ENCODE peak calls at places on chromosomes 2 and 18, in eight cellular contexts. One of them, this sample, is unnamed.

GRCh38 chr2:151808258-151809072 is 19.8 kb downstream of the ARL5A start:
- DNase-seq in HCT116: no peak
- DNase-seq in T follicular helper cell: no peak
- DNase-seq in T-helper 9 cell: no peak
- DNase-seq in psoas muscle: no peak
- DNase-seq in head of caudate nucleus: no peak
- DNase-seq in NCI-H748 treated with DMSO at 0.1 percent for 48 hours: no peak
- DNase-seq in nucleus accumbens: no peak
- DNase-seq in this sample: no peak

GRCh38 chr2:215565897-215566296 is 130.0 kb upstream of the FN1 start:
- DNase-seq in HCT116: no peak
- DNase-seq in T follicular helper cell: no peak
- DNase-seq in T-helper 9 cell: no peak
- DNase-seq in psoas muscle: no peak
- DNase-seq in head of caudate nucleus: no peak
- DNase-seq in NCI-H748 treated with DMSO at 0.1 percent for 48 hours: no peak
- DNase-seq in nucleus accumbens: no peak
- DNase-seq in this sample: no peak

GRCh38 chr18:45402485-45403056 is 212.7 kb upstream of the SLC14A2 start:
- DNase-seq in HCT116: no peak
- DNase-seq in T follicular helper cell: no peak
- DNase-seq in T-helper 9 cell: no peak
- DNase-seq in psoas muscle: no peak
- DNase-seq in head of caudate nucleus: no peak
- DNase-seq in NCI-H748 treated with DMSO at 0.1 percent for 48 hours: no peak
- DNase-seq in nucleus accumbens: no peak
- DNase-seq in this sample: no peak

GRCh38 chr2:226080323-226080722 is 680.8 kb downstream of the NYAP2 start:
- DNase-seq in HCT116: no peak
- DNase-seq in T follicular helper cell: no peak
- DNase-seq in T-helper 9 cell: no peak
- DNase-seq in psoas muscle: no peak
- DNase-seq in head of caudate nucleus: no peak
- DNase-seq in NCI-H748 treated with DMSO at 0.1 percent for 48 hours: no peak
- DNase-seq in nucleus accumbens: no peak
- DNase-seq in this sample: no peak

GRCh38 chr2:3253913-3254437 is 123.6 kb downstream of the EIPR1 start:
- DNase-seq in HCT116: no peak
- DNase-seq in T follicular helper cell: no peak
- DNase-seq in T-helper 9 cell: no peak
- DNase-seq in psoas muscle: no peak
- DNase-seq in head of caudate nucleus: no peak
- DNase-seq in NCI-H748 treated with DMSO at 0.1 percent for 48 hours: no peak
- DNase-seq in nucleus accumbens: no peak
- DNase-seq in this sample: no peak

GRCh38 chr18:35582310-35582682 is 756 bp downstream of the GALNT1 start:
- DNase-seq in HCT116: no peak
- DNase-seq in T follicular helper cell: no peak
- DNase-seq in T-helper 9 cell: no peak
- DNase-seq in psoas muscle: no peak
- DNase-seq in head of caudate nucleus: no peak
- DNase-seq in NCI-H748 treated with DMSO at 0.1 percent for 48 hours: no peak
- DNase-seq in nucleus accumbens: no peak
- DNase-seq in this sample: no peak

GRCh38 chr2:41912766-41913165 is 135.1 kb upstream of the PKDCC start:
- DNase-seq in HCT116: no peak
- DNase-seq in T follicular helper cell: no peak
- DNase-seq in T-helper 9 cell: no peak
- DNase-seq in psoas muscle: no peak
- DNase-seq in head of caudate nucleus: no peak
- DNase-seq in NCI-H748 treated with DMSO at 0.1 percent for 48 hours: no peak
- DNase-seq in nucleus accumbens: no peak
- DNase-seq in this sample: no peak

GRCh38 chr18:75087119-75088020 is 121.6 kb downstream of the PTGR3 start:
- DNase-seq in HCT116: no peak
- DNase-seq in T follicular helper cell: no peak
- DNase-seq in T-helper 9 cell: no peak
- DNase-seq in psoas muscle: no peak
- DNase-seq in head of caudate nucleus: no peak
- DNase-seq in NCI-H748 treated with DMSO at 0.1 percent for 48 hours: no peak
- DNase-seq in nucleus accumbens: no peak
- DNase-seq in this sample: no peak

GRCh38 chr2:30029804-30030203 is 108.4 kb upstream of the ALK start:
- DNase-seq in HCT116: no peak
- DNase-seq in T follicular helper cell: no peak
- DNase-seq in T-helper 9 cell: no peak
- DNase-seq in psoas muscle: no peak
- DNase-seq in head of caudate nucleus: no peak
- DNase-seq in NCI-H748 treated with DMSO at 0.1 percent for 48 hours: no peak
- DNase-seq in nucleus accumbens: no peak
- DNase-seq in this sample: no peak

GRCh38 chr2:226137201-226137811 is 662.3 kb downstream of the IRS1 start:
- DNase-seq in HCT116: no peak
- DNase-seq in T follicular helper cell: no peak
- DNase-seq in T-helper 9 cell: no peak
- DNase-seq in psoas muscle: no peak
- DNase-seq in head of caudate nucleus: no peak
- DNase-seq in NCI-H748 treated with DMSO at 0.1 percent for 48 hours: no peak
- DNase-seq in nucleus accumbens: no peak
- DNase-seq in this sample: no peak

GRCh38 chr18:55416791-55417190 is 171.2 kb downstream of the TCF4 start:
- DNase-seq in HCT116: no peak
- DNase-seq in T follicular helper cell: no peak
- DNase-seq in T-helper 9 cell: no peak
- DNase-seq in psoas muscle: no peak
- DNase-seq in head of caudate nucleus: no peak
- DNase-seq in NCI-H748 treated with DMSO at 0.1 percent for 48 hours: no peak
- DNase-seq in nucleus accumbens: no peak
- DNase-seq in this sample: no peak

GRCh38 chr18:63515279-63515678 is 26.9 kb upstream of the SERPINB12 start:
- DNase-seq in HCT116: no peak
- DNase-seq in T follicular helper cell: no peak
- DNase-seq in T-helper 9 cell: no peak
- DNase-seq in psoas muscle: no peak
- DNase-seq in head of caudate nucleus: no peak
- DNase-seq in NCI-H748 treated with DMSO at 0.1 percent for 48 hours: no peak
- DNase-seq in nucleus accumbens: no peak
- DNase-seq in this sample: no peak

GRCh38 chr2:118120001-118120400 is 31.7 kb downstream of the INSIG2 start:
- DNase-seq in HCT116: no peak
- DNase-seq in T follicular helper cell: no peak
- DNase-seq in T-helper 9 cell: no peak
- DNase-seq in psoas muscle: no peak
- DNase-seq in head of caudate nucleus: no peak
- DNase-seq in NCI-H748 treated with DMSO at 0.1 percent for 48 hours: no peak
- DNase-seq in nucleus accumbens: no peak
- DNase-seq in this sample: no peak

GRCh38 chr2:16005819-16006536 is 65.6 kb downstream of the MYCN start:
- DNase-seq in HCT116: peak
- DNase-seq in T follicular helper cell: no peak
- DNase-seq in T-helper 9 cell: no peak
- DNase-seq in psoas muscle: no peak
- DNase-seq in head of caudate nucleus: no peak
- DNase-seq in NCI-H748 treated with DMSO at 0.1 percent for 48 hours: no peak
- DNase-seq in nucleus accumbens: no peak
- DNase-seq in this sample: no peak

GRCh38 chr2:180058993-180059392 is 51.9 kb upstream of the CWC22 start:
- DNase-seq in HCT116: no peak
- DNase-seq in T follicular helper cell: no peak
- DNase-seq in T-helper 9 cell: no peak
- DNase-seq in psoas muscle: no peak
- DNase-seq in head of caudate nucleus: no peak
- DNase-seq in NCI-H748 treated with DMSO at 0.1 percent for 48 hours: no peak
- DNase-seq in nucleus accumbens: no peak
- DNase-seq in this sample: no peak

GRCh38 chr2:109141727-109142283 is 12.8 kb downstream of the SH3RF3 start:
- DNase-seq in HCT116: no peak
- DNase-seq in T follicular helper cell: no peak
- DNase-seq in T-helper 9 cell: no peak
- DNase-seq in psoas muscle: no peak
- DNase-seq in head of caudate nucleus: no peak
- DNase-seq in NCI-H748 treated with DMSO at 0.1 percent for 48 hours: no peak
- DNase-seq in nucleus accumbens: no peak
- DNase-seq in this sample: no peak

GRCh38 chr2:104701471-104701911 is 152.4 kb upstream of the POU3F3 start:
- DNase-seq in HCT116: no peak
- DNase-seq in T follicular helper cell: no peak
- DNase-seq in T-helper 9 cell: no peak
- DNase-seq in psoas muscle: no peak
- DNase-seq in head of caudate nucleus: peak
- DNase-seq in NCI-H748 treated with DMSO at 0.1 percent for 48 hours: peak
- DNase-seq in nucleus accumbens: no peak
- DNase-seq in this sample: no peak

GRCh38 chr2:121521359-121521758 is 9.3 kb upstream of the RNU4ATAC start:
- DNase-seq in HCT116: no peak
- DNase-seq in T follicular helper cell: no peak
- DNase-seq in T-helper 9 cell: no peak
- DNase-seq in psoas muscle: peak
- DNase-seq in head of caudate nucleus: peak
- DNase-seq in NCI-H748 treated with DMSO at 0.1 percent for 48 hours: no peak
- DNase-seq in nucleus accumbens: no peak
- DNase-seq in this sample: no peak

GRCh38 chr2:98374958-98375570 is 28.8 kb downstream of the CNGA3 start:
- DNase-seq in HCT116: no peak
- DNase-seq in T follicular helper cell: no peak
- DNase-seq in T-helper 9 cell: no peak
- DNase-seq in psoas muscle: no peak
- DNase-seq in head of caudate nucleus: peak
- DNase-seq in NCI-H748 treated with DMSO at 0.1 percent for 48 hours: no peak
- DNase-seq in nucleus accumbens: no peak
- DNase-seq in this sample: no peak

GRCh38 chr2:83234291-83234690 is 1224.8 kb downstream of the SUCLG1 start:
- DNase-seq in HCT116: no peak
- DNase-seq in T follicular helper cell: no peak
- DNase-seq in T-helper 9 cell: no peak
- DNase-seq in psoas muscle: no peak
- DNase-seq in head of caudate nucleus: no peak
- DNase-seq in NCI-H748 treated with DMSO at 0.1 percent for 48 hours: no peak
- DNase-seq in nucleus accumbens: no peak
- DNase-seq in this sample: no peak

This sample was measured in D721Med.